ENCODE peak calls at places on chromosome 20, in seven cellular contexts. W is A549, M is HepG2, N is GM12878, E is uterus, O is heart left ventricle, C is right lobe of liver. Z is an unnamed sample.

GRCh38 chr20:11676618-11677289 is 240.9 kb upstream of the BTBD3 start:
- DNase-seq in C (peak; percentile 64), O (peak; percentile 55), W (peak; percentile 65), E (no peak), M (peak; percentile 62), N (no peak), Z (no peak)

GRCh38 chr20:63826753-63827152 is 4.3 kb downstream of the ZBTB46 start:
- DNase-seq in E (no peak), C (no peak), N (no peak), M (no peak), W (no peak), O (no peak), Z (peak; percentile 75)

GRCh38 chr20:39057911-39058310 is 95.8 kb downstream of the DHX35 start:
- DNase-seq in W (no peak), C (no peak), E (no peak), N (no peak), O (no peak), M (no peak), Z (no peak)

GRCh38 chr20:58698741-58699141 is 6.1 kb downstream of the NPEPL1 start:
- DNase-seq in C (no peak), E (peak; percentile 26), W (no peak), O (no peak), N (no peak), M (no peak), Z (no peak)

GRCh38 chr20:38534756-38535155 is 46.2 kb upstream of the ADIG start:
- DNase-seq in O (no peak), M (no peak), N (no peak), C (no peak), E (no peak), W (no peak), Z (no peak)

GRCh38 chr20:13857961-13858360 is 73.1 kb downstream of the NDUFAF5 start:
- DNase-seq in M (no peak), E (no peak), C (no peak), N (no peak), O (no peak), W (no peak), Z (no peak)

GRCh38 chr20:36017034-36017951 is 48.9 kb downstream of the CNBD2 start:
- DNase-seq in M (no peak), N (no peak), E (peak; percentile 15), O (no peak), C (no peak), W (peak; percentile 81), Z (peak; percentile 49)

GRCh38 chr20:10316582-10316981 is 98.0 kb downstream of the SNAP25 start:
- DNase-seq in N (peak; percentile 9), M (peak; percentile 78), W (peak; percentile 76), C (peak; percentile 34), E (no peak), O (no peak), Z (no peak)

GRCh38 chr20:50913976-50914375 is 17.3 kb downstream of the ADNP start:
- DNase-seq in N (no peak), C (no peak), M (no peak), E (no peak), O (no peak), W (no peak), Z (no peak)

GRCh38 chr20:8066662-8067061 is 47.1 kb upstream of the TMX4 start:
- DNase-seq in W (no peak), M (no peak), C (no peak), N (no peak), O (no peak), E (no peak), Z (no peak)

GRCh38 chr20:24672886-24673677 is 203.7 kb downstream of the SYNDIG1 start:
- DNase-seq in O (no peak), N (no peak), E (no peak), W (peak; percentile 42), C (no peak), M (no peak), Z (no peak)

GRCh38 chr20:23889775-23890187 is 10.2 kb upstream of the CST5 start:
- DNase-seq in C (peak; percentile 54), E (no peak), O (no peak), M (peak; percentile 74), W (peak; percentile 68), N (no peak), Z (no peak)

GRCh38 chr20:39358052-39358451 is 395.9 kb downstream of the DHX35 start:
- DNase-seq in C (no peak), W (no peak), O (no peak), N (peak; percentile 36), M (no peak), E (no peak), Z (no peak)

GRCh38 chr20:2236266-2236665 is 59.5 kb upstream of the TGM3 start:
- DNase-seq in M (no peak), W (no peak), E (no peak), O (no peak), N (no peak), C (no peak), Z (no peak)

GRCh38 chr20:37524859-37525708 is 2.6 kb downstream of the BLCAP start:
- DNase-seq in M (no peak), E (no peak), C (no peak), W (no peak), N (no peak), O (no peak), Z (no peak)

GRCh38 chr20:49276895-49277785 is 717 bp downstream of the ZNFX1 start:
- DNase-seq in O (peak; percentile 70), W (no peak), C (peak; percentile 58), N (no peak), M (no peak), E (peak; percentile 50), Z (peak; percentile 65)

GRCh38 chr20:37142708-37143107 is 36.4 kb upstream of the RPN2 start:
- DNase-seq in C (no peak), E (no peak), W (no peak), O (no peak), M (no peak), N (no peak), Z (no peak)

GRCh38 chr20:19841740-19842139 is 83.7 kb downstream of the RIN2 start:
- DNase-seq in W (no peak), N (no peak), C (no peak), E (no peak), O (no peak), M (no peak), Z (no peak)

GRCh38 chr20:23349338-23350006 is 1.1 kb upstream of the NXT1 start:
- DNase-seq in N (no peak), W (no peak), C (no peak), M (no peak), E (no peak), O (no peak), Z (peak; percentile 57)

DNA sequence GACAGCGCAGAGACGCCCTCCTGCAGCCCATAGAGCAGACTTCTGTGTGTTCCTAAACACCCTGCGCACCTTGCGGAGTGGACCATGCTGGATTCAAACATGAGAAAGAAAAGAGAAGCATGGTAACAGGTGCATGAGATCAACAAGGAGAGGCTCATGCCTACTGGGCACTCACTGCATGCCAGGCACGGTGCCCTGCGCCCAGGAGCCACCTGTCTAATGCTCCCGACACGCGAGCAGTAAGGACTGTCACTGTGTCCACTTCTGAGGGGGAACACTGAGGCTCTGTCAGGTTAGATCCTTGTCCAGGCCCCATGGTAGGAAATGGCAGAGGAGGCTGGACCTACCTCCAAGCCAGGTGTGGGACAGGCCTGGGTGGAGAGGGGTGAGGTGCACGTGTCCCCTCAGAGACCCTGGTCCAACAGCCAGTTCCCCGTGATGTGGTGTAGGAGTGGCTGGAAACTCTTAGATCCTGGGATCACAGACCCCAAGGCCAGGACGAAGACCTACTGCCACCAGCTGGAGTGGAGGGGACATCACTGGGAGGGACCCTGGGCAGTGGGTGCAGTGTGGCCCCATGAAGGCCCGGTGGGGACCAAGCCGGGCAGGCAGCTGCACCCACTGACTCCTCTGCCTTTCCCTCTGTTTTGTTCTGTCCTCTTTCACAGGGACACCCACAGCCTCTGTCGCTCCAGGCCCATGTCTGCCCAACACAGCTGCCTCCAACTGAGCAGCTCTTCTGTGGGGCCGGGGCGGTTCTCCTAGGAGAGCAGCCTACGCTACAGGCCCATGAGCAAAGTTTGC is 29.5 kb downstream of the ZBP1 start:
- DNase-seq in N (no peak), E (no peak), O (no peak), C (peak; percentile 18), W (no peak), M (no peak), Z (no peak)
- TF ChIP-seq CTCF in N (no peak), E (no peak), O (no peak), C (no peak), W (no peak), M (peak; percentile 53), Z (no peak)

GRCh38 chr20:62351469-62352401 is 15.4 kb downstream of the LAMA5 start:
- DNase-seq in O (peak; percentile 55), W (no peak), C (peak; percentile 19), N (no peak), E (no peak), M (no peak), Z (peak; percentile 21)

GRCh38 chr20:62354031-62354808 is 12.9 kb downstream of the LAMA5 start:
- DNase-seq in C (no peak), O (peak; percentile 57), E (no peak), M (no peak), N (no peak), W (peak; percentile 59), Z (no peak)

GRCh38 chr20:62350629-62351422 is 16.3 kb downstream of the LAMA5 start:
- DNase-seq in E (no peak), M (no peak), N (no peak), C (no peak), W (no peak), O (peak; percentile 58), Z (peak; percentile 11)

GRCh38 chr20:62353289-62354030 is 13.7 kb downstream of the LAMA5 start:
- DNase-seq in E (no peak), W (no peak), M (peak; percentile 56), N (no peak), O (peak; percentile 53), C (peak; percentile 21), Z (no peak)

GRCh38 chr20:62352402-62353288 is 14.5 kb downstream of the LAMA5 start:
- DNase-seq in M (no peak), N (no peak), C (peak; percentile 82), E (peak; percentile 72), O (peak; percentile 90), W (peak; percentile 93), Z (peak; percentile 38)
- TF ChIP-seq POLR2A in M (no peak), N (no peak), C (peak; percentile 40), E (no peak), O (no peak), W (no peak), Z (no peak)

GRCh38 chr20:53030061-53030460 is 57.9 kb downstream of the TSHZ2 start:
- DNase-seq in C (no peak), N (no peak), W (no peak), M (no peak), E (no peak), O (no peak), Z (no peak)
- TF ChIP-seq CTCF in C (no peak), N (peak; percentile 23), W (no peak), M (no peak), E (no peak), O (no peak), Z (no peak)

DNA sequence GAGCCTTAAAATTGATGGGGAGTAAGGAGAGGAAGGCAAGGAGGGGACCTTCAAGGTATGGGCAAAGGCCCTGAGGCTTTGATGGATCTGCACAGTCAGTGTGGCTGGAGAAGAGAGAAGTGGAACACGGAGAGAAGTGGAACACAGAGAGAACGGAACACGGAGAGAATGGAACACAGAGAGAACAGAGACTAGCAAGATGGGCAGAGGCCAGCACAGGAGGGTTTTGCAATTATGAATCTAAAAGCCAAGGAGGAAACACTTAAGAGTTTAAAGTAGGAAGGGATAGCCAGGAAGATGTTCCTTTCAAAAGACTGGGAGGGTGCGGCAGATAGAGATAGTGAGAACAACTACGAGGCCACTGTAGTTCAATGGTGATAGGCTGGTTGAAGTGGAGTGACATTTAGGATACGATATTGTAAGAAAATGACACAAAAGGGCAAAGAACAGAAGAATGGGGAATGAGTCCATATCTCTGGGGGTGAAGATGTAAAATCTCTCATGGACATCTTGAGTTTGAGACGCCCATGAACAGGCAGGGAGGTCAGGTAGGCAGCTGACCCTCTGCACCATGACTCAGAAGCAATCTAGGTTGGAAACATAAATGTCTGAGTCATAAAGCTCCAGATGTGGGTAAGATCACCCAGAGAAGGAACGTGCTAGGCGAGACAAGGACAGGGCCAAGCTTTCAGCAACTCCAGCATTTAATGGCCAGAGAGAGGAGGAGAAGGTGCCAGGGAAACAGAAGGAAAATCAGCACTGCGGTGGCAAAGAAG is 25.4 kb downstream of the ZMYND8 start:
- DNase-seq in W (peak; percentile 87), E (no peak), M (no peak), C (no peak), O (no peak), N (no peak), Z (no peak)
- TF ChIP-seq POLR2A in W (no peak), E (no peak), M (no peak), C (peak; percentile 19), O (no peak), N (no peak), Z (no peak)